ENCODE peak calls at places on chromosome 4, in six cellular contexts. G is activated CD8-positive, alpha-beta memory T cell treated with anti-CD3 and anti-CD28 coated beads for 48 hours; H is CD8-positive, alpha-beta T cell; O is GOT3; Y is GM12865; E is Kasumi-1. P is an unnamed sample.

GRCh38 chr4:139247241-139247640 is 32.8 kb downstream of the MGARP start:
- DNase-seq in O (no peak), G (no peak), E (no peak), H (no peak), Y (no peak), P (no peak)

GRCh38 chr4:58961283-58961682 is 1851.1 kb upstream of the IGFBP7 start:
- DNase-seq in H (no peak), E (no peak), Y (no peak), G (no peak), O (no peak), P (no peak)

GRCh38 chr4:165016971-165017370 is 14.8 kb upstream of the TRIM60 start:
- DNase-seq in E (no peak), H (no peak), G (no peak), Y (peak; percentile 41), O (no peak), P (no peak)

GRCh38 chr4:174764105-174764729 is 64.8 kb downstream of the GLRA3 start:
- DNase-seq in Y (peak; percentile 48), O (no peak), H (no peak), E (peak; percentile 78), G (no peak), P (no peak)

GRCh38 chr4:176236909-176237308 is 32.1 kb downstream of the ASB5 start:
- DNase-seq in O (no peak), H (no peak), Y (peak; percentile 5), G (no peak), E (no peak), P (no peak)

GRCh38 chr4:38049545-38050170 is 89.5 kb downstream of the PTTG2 start:
- DNase-seq in G (no peak), O (no peak), E (no peak), H (no peak), Y (no peak), P (no peak)

GRCh38 chr4:90127223-90127705 is at the start of gene CCSER1:
- DNase-seq in G (no peak), E (peak; percentile 78), H (no peak), O (peak; percentile 5), Y (peak; percentile 83), P (peak; percentile 75)

GRCh38 chr4:83686166-83686565 is 150.3 kb downstream of the GPAT3 start:
- DNase-seq in E (peak; percentile 3), Y (no peak), G (no peak), H (no peak), O (no peak), P (no peak)

GRCh38 chr4:5865896-5866599 is 26.8 kb downstream of the CRMP1 start:
- DNase-seq in H (no peak), G (no peak), O (no peak), E (peak; percentile 75), Y (no peak), P (no peak)

GRCh38 chr4:123749408-123749807 is 352.8 kb downstream of the SPRY1 start:
- DNase-seq in O (no peak), E (no peak), Y (no peak), G (no peak), H (no peak), P (no peak)

GRCh38 chr4:127355738-127356137 is 277.0 kb upstream of the INTU start:
- DNase-seq in G (no peak), H (no peak), E (no peak), O (no peak), Y (no peak), P (no peak)

GRCh38 chr4:140268441-140268840 is 105.0 kb upstream of the SCOC start:
- DNase-seq in H (no peak), E (no peak), G (no peak), Y (no peak), O (no peak), P (no peak)

GRCh38 chr4:24519649-24520048 is 64.7 kb downstream of the DHX15 start:
- DNase-seq in G (no peak), E (no peak), H (no peak), O (no peak), Y (no peak), P (no peak)

GRCh38 chr4:132227349-132228165 is 921.5 kb upstream of the PCDH10 start:
- DNase-seq in E (peak; percentile 28), O (no peak), H (no peak), Y (peak; percentile 35), G (no peak), P (no peak)

GRCh38 chr4:150297861-150298474 is 219.7 kb downstream of the DCLK2 start:
- DNase-seq in Y (peak; percentile 55), E (peak; percentile 33), O (no peak), H (no peak), G (no peak), P (peak; percentile 37)

P was measured in omental fat pad.